ENCODE peak calls at places on chromosomes 13 and 19, in five cellular contexts. J, Y, U, Q and T are unnamed samples.

GRCh38 chr19:39188960-39189359 is 7.8 kb upstream of the NCCRP1 start:
- DNase-seq in J (no peak), Y (no peak), U (no peak), Q (no peak), T (no peak)

GRCh38 chr19:16445238-16446107 is 26.3 kb downstream of the EPS15L1 start:
- DNase-seq in J (no peak), Y (no peak), U (peak; percentile 13), Q (no peak), T (peak; percentile 86)

GRCh38 chr19:14837391-14837790 is 2.4 kb upstream of the OR7A5 start:
- DNase-seq in J (no peak), Y (no peak), U (no peak), Q (no peak), T (no peak)

GRCh38 chr19:34880034-34880433 is 46.7 kb upstream of the ZNF30 start:
- DNase-seq in J (no peak), Y (no peak), U (no peak), Q (no peak), T (no peak)

GRCh38 chr19:49339364-49340068 is 4.3 kb downstream of the CD37 start:
- DNase-seq in J (peak; percentile 65), Y (no peak), U (peak; percentile 92), Q (no peak), T (peak; percentile 86)

GRCh38 chr13:31045621-31046081 is 113.2 kb downstream of the TEX26 start:
- DNase-seq in J (no peak), Y (peak; percentile 89), U (peak; percentile 97), Q (peak; percentile 47), T (peak; percentile 98)

GRCh38 chr19:10553087-10553667 is 9.5 kb downstream of the ATG4D start:
- DNase-seq in J (no peak), Y (no peak), U (no peak), Q (no peak), T (no peak)

GRCh38 chr13:110525328-110526319 is 35.9 kb downstream of the RAB20 start:
- DNase-seq in J (no peak), Y (no peak), U (no peak), Q (no peak), T (peak; percentile 44)

GRCh38 chr19:44848805-44849457 is 2.8 kb downstream of the NECTIN2 start:
- DNase-seq in J (no peak), Y (no peak), U (no peak), Q (no peak), T (no peak)

GRCh38 chr13:73952683-73953082 is 181.5 kb downstream of the KLF12 start:
- DNase-seq in J (no peak), Y (no peak), U (no peak), Q (no peak), T (no peak)

GRCh38 chr19:30236006-30236405 is 136.2 kb upstream of the ZNF536 start:
- DNase-seq in J (peak; percentile 55), Y (no peak), U (no peak), Q (no peak), T (no peak)

GRCh38 chr13:85261757-85262346 is 537.4 kb downstream of the SLITRK6 start:
- DNase-seq in J (no peak), Y (no peak), U (peak; percentile 49), Q (no peak), T (no peak)

GRCh38 chr19:35868172-35868822 is at the start of gene APLP1:
- DNase-seq in J (peak; percentile 88), Y (no peak), U (peak; percentile 36), Q (no peak), T (no peak)

GRCh38 chr13:91409661-91410060 is 11.2 kb downstream of the GPC5 start:
- DNase-seq in J (no peak), Y (no peak), U (no peak), Q (no peak), T (no peak)

GRCh38 chr13:113917523-113918371 is 53.9 kb upstream of the GAS6 start:
- DNase-seq in J (no peak), Y (no peak), U (no peak), Q (no peak), T (no peak)

GRCh38 chr19:38458991-38459390 is 25.5 kb downstream of the RYR1 start:
- DNase-seq in J (no peak), Y (no peak), U (no peak), Q (no peak), T (no peak)

GRCh38 chr13:63370101-63370500 is 1954.5 kb upstream of the PCDH20 start:
- DNase-seq in J (no peak), Y (no peak), U (no peak), Q (no peak), T (no peak)

GRCh38 chr19:4094291-4094690 is 27.6 kb upstream of the ZBTB7A start:
- DNase-seq in J (no peak), Y (no peak), U (no peak), Q (no peak), T (no peak)

GRCh38 chr19:3932931-3933810 is at the start of gene NMRK2:
- DNase-seq in J (no peak), Y (no peak), U (no peak), Q (no peak), T (no peak)

GRCh38 chr13:73757471-73758233 is 376.6 kb downstream of the KLF12 start:
- DNase-seq in J (no peak), Y (no peak), U (no peak), Q (no peak), T (no peak)

GRCh38 chr13:43009506-43009905 is 13.9 kb upstream of the DNAJC15 start:
- DNase-seq in J (no peak), Y (no peak), U (peak; percentile 48), Q (no peak), T (no peak)

GRCh38 chr13:101115762-101116161 is 300.5 kb downstream of the NALCN start:
- DNase-seq in J (no peak), Y (no peak), U (peak; percentile 18), Q (no peak), T (peak; percentile 12)

GRCh38 chr13:60211548-60211947 is 47.8 kb upstream of the DIAPH3 start:
- DNase-seq in J (no peak), Y (no peak), U (no peak), Q (no peak), T (no peak)

GRCh38 chr19:16070366-16070990 is 5.8 kb upstream of the TPM4 start:
- DNase-seq in J (no peak), Y (no peak), U (peak; percentile 85), Q (peak; percentile 81), T (peak; percentile 21)

GRCh38 chr13:95212962-95213850 is 88.0 kb downstream of the ABCC4 start:
- DNase-seq in J (no peak), Y (no peak), U (no peak), Q (no peak), T (peak; percentile 64)

GRCh38 chr19:5585461-5586299 is 17.9 kb upstream of the TINCR start:
- DNase-seq in J (peak; percentile 22), Y (no peak), U (peak; percentile 55), Q (no peak), T (no peak)

GRCh38 chr13:76991432-76991795 is 467 bp upstream of the CLN5 start:
- DNase-seq in J (no peak), Y (no peak), U (peak; percentile 4), Q (peak; percentile 32), T (no peak)

GRCh38 chr19:49338691-49339363 is 3.6 kb downstream of the CD37 start:
- DNase-seq in J (no peak), Y (no peak), U (peak; percentile 94), Q (no peak), T (peak; percentile 64)

GRCh38 chr19:35879770-35880317 is 11.5 kb downstream of the APLP1 start:
- DNase-seq in J (peak; percentile 79), Y (no peak), U (peak; percentile 91), Q (no peak), T (peak; percentile 61)

GRCh38 chr13:78978381-78978998 is 319.5 kb upstream of the OBI1 start:
- DNase-seq in J (no peak), Y (peak; percentile 23), U (peak; percentile 74), Q (no peak), T (peak; percentile 60)

GRCh38 chr19:5053661-5054060 is 84.7 kb downstream of the KDM4B start:
- DNase-seq in J (no peak), Y (no peak), U (no peak), Q (no peak), T (no peak)

GRCh38 chr19:40695881-40696280 is 5.4 kb upstream of the NUMBL start:
- DNase-seq in J (no peak), Y (no peak), U (no peak), Q (no peak), T (no peak)

GRCh38 chr13:44904982-44905381 is 84.3 kb downstream of the NUFIP1 start:
- DNase-seq in J (no peak), Y (no peak), U (peak; percentile 60), Q (no peak), T (peak; percentile 83)

GRCh38 chr19:1672038-1672768 is 19.8 kb upstream of the TCF3 start:
- DNase-seq in J (no peak), Y (no peak), U (peak; percentile 42), Q (no peak), T (no peak)

GRCh38 chr19:19191920-19192882 is at the start of the genes BORCS8 and RFXANK:
- DNase-seq in J (peak; percentile 97), Y (peak; percentile 88), U (peak; percentile 99), Q (peak; percentile 96), T (peak; percentile 96)

GRCh38 chr19:17352608-17353280 is 15.4 kb downstream of the GTPBP3 start:
- DNase-seq in J (no peak), Y (no peak), U (no peak), Q (no peak), T (no peak)

GRCh38 chr19:43464089-43464775 is 1.2 kb downstream of the LYPD3 start:
- DNase-seq in J (peak; percentile 52), Y (no peak), U (no peak), Q (peak; percentile 48), T (no peak)